ENCODE peak calls at places on chromosomes 12 and 14, in seven cellular contexts. One of them, this sample, is unnamed.
A peak's percentile ranks its signal among the peaks of the same experiment; 100 is the strongest.

GRCh38 chr14:50321009-50321660 is 9.0 kb downstream of the DMAC2L start:
- DNase-seq in anterior cingulate cortex: peak; percentile 63
- DNase-seq in aorta: peak; percentile 64
- DNase-seq in pons: peak; percentile 93
- DNase-seq in activated naive CD4-positive, alpha-beta T cell treated with anti-CD3 and anti-CD28 coated beads for 36 hours: peak; percentile 80
- DNase-seq in T follicular helper cell: peak; percentile 56
- DNase-seq in fibroblast of mammary gland: peak; percentile 96
- DNase-seq in this sample: peak; percentile 89

GRCh38 chr12:34604227-34604626 is 581.9 kb downstream of the ALG10 start:
- DNase-seq in aorta: peak; percentile 26
- DNase-seq in T follicular helper cell: no peak
- DNase-seq in pons: no peak
- DNase-seq in anterior cingulate cortex: no peak
- DNase-seq in activated naive CD4-positive, alpha-beta T cell treated with anti-CD3 and anti-CD28 coated beads for 36 hours: no peak
- DNase-seq in fibroblast of mammary gland: no peak
- DNase-seq in this sample: no peak

GRCh38 chr14:77682158-77682553 is 25.7 kb downstream of the ALKBH1 start:
- DNase-seq in T follicular helper cell: no peak
- DNase-seq in aorta: no peak
- DNase-seq in activated naive CD4-positive, alpha-beta T cell treated with anti-CD3 and anti-CD28 coated beads for 36 hours: no peak
- DNase-seq in fibroblast of mammary gland: peak; percentile 42
- DNase-seq in anterior cingulate cortex: no peak
- DNase-seq in pons: no peak
- DNase-seq in this sample: no peak

GRCh38 chr12:56234746-56235436 is 5.0 kb downstream of the SLC39A5 start:
- DNase-seq in fibroblast of mammary gland: no peak
- DNase-seq in aorta: no peak
- DNase-seq in T follicular helper cell: no peak
- DNase-seq in pons: no peak
- DNase-seq in anterior cingulate cortex: no peak
- DNase-seq in activated naive CD4-positive, alpha-beta T cell treated with anti-CD3 and anti-CD28 coated beads for 36 hours: no peak
- DNase-seq in this sample: no peak

GRCh38 chr14:71003156-71003555 is 95.9 kb downstream of the PCNX1 start:
- DNase-seq in T follicular helper cell: no peak
- DNase-seq in activated naive CD4-positive, alpha-beta T cell treated with anti-CD3 and anti-CD28 coated beads for 36 hours: no peak
- DNase-seq in pons: no peak
- DNase-seq in aorta: no peak
- DNase-seq in fibroblast of mammary gland: no peak
- DNase-seq in anterior cingulate cortex: no peak
- DNase-seq in this sample: no peak

GRCh38 chr14:90815817-90816662 is at the start of gene TTC7B:
- DNase-seq in fibroblast of mammary gland: no peak
- DNase-seq in aorta: no peak
- DNase-seq in activated naive CD4-positive, alpha-beta T cell treated with anti-CD3 and anti-CD28 coated beads for 36 hours: peak; percentile 17
- DNase-seq in pons: no peak
- DNase-seq in anterior cingulate cortex: no peak
- DNase-seq in T follicular helper cell: peak; percentile 3
- DNase-seq in this sample: no peak

GRCh38 chr12:98058838-98059237 is 456.6 kb upstream of the TMPO start:
- DNase-seq in fibroblast of mammary gland: no peak
- DNase-seq in T follicular helper cell: no peak
- DNase-seq in activated naive CD4-positive, alpha-beta T cell treated with anti-CD3 and anti-CD28 coated beads for 36 hours: no peak
- DNase-seq in pons: no peak
- DNase-seq in aorta: no peak
- DNase-seq in anterior cingulate cortex: no peak
- DNase-seq in this sample: no peak

GRCh38 chr12:105538880-105539279 is 208.4 kb downstream of the C12orf75 start:
- DNase-seq in aorta: no peak
- DNase-seq in T follicular helper cell: no peak
- DNase-seq in pons: no peak
- DNase-seq in fibroblast of mammary gland: peak; percentile 12
- DNase-seq in anterior cingulate cortex: no peak
- DNase-seq in activated naive CD4-positive, alpha-beta T cell treated with anti-CD3 and anti-CD28 coated beads for 36 hours: no peak
- DNase-seq in this sample: no peak

GRCh38 chr14:90613997-90614396 is 202.2 kb downstream of the TTC7B start:
- DNase-seq in aorta: no peak
- DNase-seq in pons: no peak
- DNase-seq in activated naive CD4-positive, alpha-beta T cell treated with anti-CD3 and anti-CD28 coated beads for 36 hours: no peak
- DNase-seq in anterior cingulate cortex: no peak
- DNase-seq in T follicular helper cell: no peak
- DNase-seq in fibroblast of mammary gland: no peak
- DNase-seq in this sample: no peak

GRCh38 chr12:121223283-121223946 is 13.5 kb downstream of the P2RX4 start:
- DNase-seq in T follicular helper cell: no peak
- DNase-seq in anterior cingulate cortex: no peak
- DNase-seq in fibroblast of mammary gland: no peak
- DNase-seq in pons: no peak
- DNase-seq in aorta: no peak
- DNase-seq in activated naive CD4-positive, alpha-beta T cell treated with anti-CD3 and anti-CD28 coated beads for 36 hours: peak; percentile 67
- DNase-seq in this sample: no peak

GRCh38 chr14:99909500-99910064 is 116.4 kb downstream of the EML1 start:
- DNase-seq in activated naive CD4-positive, alpha-beta T cell treated with anti-CD3 and anti-CD28 coated beads for 36 hours: no peak
- DNase-seq in fibroblast of mammary gland: peak; percentile 7
- DNase-seq in T follicular helper cell: no peak
- DNase-seq in anterior cingulate cortex: no peak
- DNase-seq in pons: no peak
- DNase-seq in aorta: no peak
- DNase-seq in this sample: no peak

GRCh38 chr14:98131406-98131805 is 1140.6 kb downstream of the BCL11B start:
- DNase-seq in aorta: no peak
- DNase-seq in fibroblast of mammary gland: no peak
- DNase-seq in T follicular helper cell: no peak
- DNase-seq in anterior cingulate cortex: no peak
- DNase-seq in pons: no peak
- DNase-seq in activated naive CD4-positive, alpha-beta T cell treated with anti-CD3 and anti-CD28 coated beads for 36 hours: no peak
- DNase-seq in this sample: no peak

GRCh38 chr14:36944307-36945010 is 227.9 kb downstream of the SLC25A21 start:
- DNase-seq in aorta: no peak
- DNase-seq in T follicular helper cell: no peak
- DNase-seq in anterior cingulate cortex: no peak
- DNase-seq in fibroblast of mammary gland: peak; percentile 83
- DNase-seq in pons: no peak
- DNase-seq in activated naive CD4-positive, alpha-beta T cell treated with anti-CD3 and anti-CD28 coated beads for 36 hours: no peak
- DNase-seq in this sample: no peak

GRCh38 chr12:65015850-65016249 is 105.3 kb downstream of the WIF1 start:
- DNase-seq in pons: no peak
- DNase-seq in fibroblast of mammary gland: no peak
- DNase-seq in anterior cingulate cortex: no peak
- DNase-seq in aorta: no peak
- DNase-seq in activated naive CD4-positive, alpha-beta T cell treated with anti-CD3 and anti-CD28 coated beads for 36 hours: no peak
- DNase-seq in T follicular helper cell: no peak
- DNase-seq in this sample: no peak

GRCh38 chr14:104138891-104139459 is 588 bp downstream of the KIF26A start:
- DNase-seq in aorta: peak; percentile 48
- DNase-seq in anterior cingulate cortex: no peak
- DNase-seq in fibroblast of mammary gland: no peak
- DNase-seq in activated naive CD4-positive, alpha-beta T cell treated with anti-CD3 and anti-CD28 coated beads for 36 hours: no peak
- DNase-seq in T follicular helper cell: no peak
- DNase-seq in pons: no peak
- DNase-seq in this sample: no peak

GRCh38 chr12:9957834-9958233 is 13.4 kb upstream of the CLEC12A start:
- DNase-seq in anterior cingulate cortex: no peak
- DNase-seq in fibroblast of mammary gland: no peak
- DNase-seq in activated naive CD4-positive, alpha-beta T cell treated with anti-CD3 and anti-CD28 coated beads for 36 hours: no peak
- DNase-seq in T follicular helper cell: no peak
- DNase-seq in aorta: no peak
- DNase-seq in pons: no peak
- DNase-seq in this sample: no peak

GRCh38 chr12:105358789-105359188 is 28.3 kb downstream of the C12orf75 start:
- DNase-seq in T follicular helper cell: no peak
- DNase-seq in anterior cingulate cortex: no peak
- DNase-seq in pons: peak; percentile 90
- DNase-seq in aorta: no peak
- DNase-seq in fibroblast of mammary gland: no peak
- DNase-seq in activated naive CD4-positive, alpha-beta T cell treated with anti-CD3 and anti-CD28 coated beads for 36 hours: no peak
- DNase-seq in this sample: peak; percentile 66

GRCh38 chr12:101064721-101065120 is 145.3 kb downstream of the SLC5A8 start:
- DNase-seq in T follicular helper cell: no peak
- DNase-seq in aorta: no peak
- DNase-seq in activated naive CD4-positive, alpha-beta T cell treated with anti-CD3 and anti-CD28 coated beads for 36 hours: no peak
- DNase-seq in pons: no peak
- DNase-seq in anterior cingulate cortex: no peak
- DNase-seq in fibroblast of mammary gland: no peak
- DNase-seq in this sample: no peak

GRCh38 chr12:49232940-49233841 is 31.7 kb upstream of the TUBA1C start:
- DNase-seq in T follicular helper cell: no peak
- DNase-seq in pons: peak; percentile 89
- DNase-seq in activated naive CD4-positive, alpha-beta T cell treated with anti-CD3 and anti-CD28 coated beads for 36 hours: no peak
- DNase-seq in fibroblast of mammary gland: peak; percentile 31
- DNase-seq in anterior cingulate cortex: peak; percentile 67
- DNase-seq in aorta: peak; percentile 71
- DNase-seq in this sample: peak; percentile 89

GRCh38 chr12:62933871-62934798 is 815 bp downstream of the PPM1H start:
- DNase-seq in activated naive CD4-positive, alpha-beta T cell treated with anti-CD3 and anti-CD28 coated beads for 36 hours: peak; percentile 25
- DNase-seq in anterior cingulate cortex: peak; percentile 66
- DNase-seq in T follicular helper cell: no peak
- DNase-seq in aorta: peak; percentile 63
- DNase-seq in pons: peak; percentile 59
- DNase-seq in fibroblast of mammary gland: peak; percentile 7
- DNase-seq in this sample: peak; percentile 68

GRCh38 chr12:13222076-13222475 is 25.6 kb downstream of the EMP1 start:
- DNase-seq in activated naive CD4-positive, alpha-beta T cell treated with anti-CD3 and anti-CD28 coated beads for 36 hours: no peak
- DNase-seq in anterior cingulate cortex: no peak
- DNase-seq in fibroblast of mammary gland: peak; percentile 75
- DNase-seq in T follicular helper cell: no peak
- DNase-seq in aorta: no peak
- DNase-seq in pons: no peak
- DNase-seq in this sample: no peak

GRCh38 chr14:59564356-59564755 is 12.3 kb downstream of the CCDC175 start:
- DNase-seq in aorta: no peak
- DNase-seq in anterior cingulate cortex: no peak
- DNase-seq in activated naive CD4-positive, alpha-beta T cell treated with anti-CD3 and anti-CD28 coated beads for 36 hours: no peak
- DNase-seq in pons: no peak
- DNase-seq in fibroblast of mammary gland: no peak
- DNase-seq in T follicular helper cell: no peak
- DNase-seq in this sample: no peak

GRCh38 chr14:73463411-73463810 is 5.1 kb upstream of the NUMB start:
- DNase-seq in aorta: peak; percentile 77
- DNase-seq in fibroblast of mammary gland: peak; percentile 100
- DNase-seq in anterior cingulate cortex: no peak
- DNase-seq in activated naive CD4-positive, alpha-beta T cell treated with anti-CD3 and anti-CD28 coated beads for 36 hours: peak; percentile 72
- DNase-seq in pons: peak; percentile 81
- DNase-seq in T follicular helper cell: no peak
- DNase-seq in this sample: no peak

GRCh38 chr12:64681200-64682052 is 71.1 kb downstream of the RASSF3 start:
- DNase-seq in fibroblast of mammary gland: no peak
- DNase-seq in aorta: no peak
- DNase-seq in T follicular helper cell: no peak
- DNase-seq in pons: no peak
- DNase-seq in anterior cingulate cortex: no peak
- DNase-seq in activated naive CD4-positive, alpha-beta T cell treated with anti-CD3 and anti-CD28 coated beads for 36 hours: peak; percentile 57
- DNase-seq in this sample: no peak

GRCh38 chr14:84927096-84927910 is 602.6 kb upstream of the FLRT2 start:
- DNase-seq in T follicular helper cell: no peak
- DNase-seq in aorta: no peak
- DNase-seq in pons: no peak
- DNase-seq in activated naive CD4-positive, alpha-beta T cell treated with anti-CD3 and anti-CD28 coated beads for 36 hours: no peak
- DNase-seq in fibroblast of mammary gland: no peak
- DNase-seq in anterior cingulate cortex: no peak
- DNase-seq in this sample: no peak